ENCODE peak calls at places on chromosomes 4 and X, in seven cellular contexts. B is tibial nerve, K is HepG2, M is K562, L is left ventricle myocardium inferior, Q is cardiac fibroblast, H is BE2C. U is an unnamed sample.

GRCh38 chr4:92830771-92831170 is 527.0 kb downstream of the GRID2 start:
- DNase-seq in K (no peak), B (no peak), M (no peak), L (no peak), Q (no peak), H (no peak), U (no peak)

GRCh38 chrX:16807976-16808542 is 21.8 kb downstream of the TXLNG start:
- DNase-seq in H (no peak), K (peak), B (no peak), M (peak), L (no peak), Q (peak), U (no peak)

GRCh38 chr4:27616166-27616565 is 755.5 kb downstream of the STIM2 start:
- DNase-seq in Q (no peak), M (no peak), L (no peak), B (no peak), H (no peak), K (no peak), U (peak)

GRCh38 chrX:138534410-138534809 is 177.1 kb downstream of the FGF13 start:
- DNase-seq in M (no peak), K (no peak), B (no peak), L (no peak), H (no peak), Q (no peak), U (no peak)

GRCh38 chr4:183303278-183303677 is 16.8 kb downstream of the CLDN22 start:
- DNase-seq in B (no peak), K (no peak), H (no peak), L (no peak), Q (no peak), M (no peak), U (no peak)

GRCh38 chr4:139171878-139172691 is 4.9 kb downstream of the ELF2 start:
- DNase-seq in Q (peak), H (no peak), M (no peak), K (peak), L (no peak), B (no peak), U (no peak)

GRCh38 chrX:115499112-115499805 is 61.7 kb upstream of the PLS3 start:
- DNase-seq in Q (peak), B (no peak), L (no peak), K (no peak), H (peak), M (no peak), U (no peak)

GRCh38 chr4:80136238-80136637 is 61.1 kb upstream of the PRDM8 start:
- DNase-seq in H (no peak), L (no peak), K (no peak), Q (no peak), B (no peak), M (no peak), U (no peak)

GRCh38 chr4:17690898-17691297 is 76.5 kb downstream of the MED28 start:
- DNase-seq in M (no peak), B (no peak), Q (no peak), L (no peak), K (peak), H (no peak), U (no peak)

GRCh38 chr4:15238720-15239119 is 189.1 kb upstream of the C1QTNF7 start:
- DNase-seq in L (no peak), K (peak), H (peak), M (peak), B (no peak), Q (peak), U (no peak)

GRCh38 chrX:37701588-37701987 is 16.0 kb downstream of the XK start:
- DNase-seq in K (no peak), B (no peak), H (peak), M (no peak), L (no peak), Q (no peak), U (no peak)

GRCh38 chrX:9942086-9942485 is 25.1 kb upstream of the CLDN34 start:
- DNase-seq in Q (no peak), H (no peak), M (no peak), B (no peak), K (no peak), L (no peak), U (no peak)

GRCh38 chr4:87506974-87507701 is 22.0 kb downstream of the SPARCL1 start:
- DNase-seq in H (no peak), K (no peak), L (no peak), B (no peak), Q (peak), M (no peak), U (peak)

GRCh38 chrX:37745354-37745753 is 34.5 kb upstream of the CYBB start:
- DNase-seq in L (peak), H (peak), M (peak), K (peak), Q (peak), B (peak), U (no peak)

GRCh38 chr4:306551-306961 is 1.3 kb upstream of the ZNF732 start:
- DNase-seq in B (no peak), M (no peak), H (no peak), K (no peak), L (no peak), Q (no peak), U (no peak)

GRCh38 chrX:131308980-131309379 is 19.9 kb upstream of the IGSF1 start:
- DNase-seq in M (no peak), Q (no peak), B (no peak), H (no peak), L (no peak), K (no peak), U (no peak)

GRCh38 chrX:87388381-87388780 is 129.2 kb upstream of the KLHL4 start:
- DNase-seq in H (no peak), K (no peak), L (no peak), Q (no peak), B (no peak), M (no peak), U (no peak)

GRCh38 chr4:112422644-112423043 is 93.3 kb downstream of the NEUROG2 start:
- DNase-seq in K (no peak), Q (peak), L (no peak), B (no peak), M (no peak), H (no peak), U (no peak)

GRCh38 chrX:133746593-133746992 is 238.8 kb downstream of the GPC3 start:
- DNase-seq in K (no peak), L (no peak), M (no peak), H (no peak), B (no peak), Q (no peak), U (no peak)

GRCh38 chrX:17944833-17945497 is 83.9 kb upstream of the RAI2 start:
- DNase-seq in Q (no peak), B (peak), K (peak), L (no peak), H (peak), M (peak), U (no peak)

GRCh38 chrX:109822861-109823260 is 89.8 kb upstream of the ACSL4 start:
- DNase-seq in L (no peak), H (no peak), M (no peak), K (peak), B (no peak), Q (no peak), U (no peak)

GRCh38 chr4:151887151-151887815 is 126.5 kb upstream of the GATB start:
- DNase-seq in K (no peak), L (no peak), H (no peak), M (no peak), Q (peak), B (no peak), U (no peak)

GRCh38 chr4:169128902-169129301 is 118.8 kb upstream of the CBR4 start:
- DNase-seq in L (no peak), Q (no peak), B (no peak), K (no peak), M (no peak), H (peak), U (no peak)

GRCh38 chrX:40010550-40011364 is 87.0 kb downstream of the BCOR start:
- DNase-seq in L (no peak), Q (no peak), B (no peak), H (peak), M (no peak), K (peak), U (no peak)

GRCh38 chrX:40009890-40010289 is 87.9 kb downstream of the BCOR start:
- DNase-seq in B (no peak), L (no peak), M (no peak), K (no peak), H (no peak), Q (no peak), U (no peak)

GRCh38 chrX:40007746-40008705 is 89.7 kb downstream of the BCOR start:
- DNase-seq in Q (no peak), K (no peak), H (no peak), L (no peak), M (no peak), B (no peak), U (no peak)

GRCh38 chrX:40008841-40009461 is 88.8 kb downstream of the BCOR start:
- DNase-seq in Q (peak), B (no peak), L (peak), H (peak), M (no peak), K (no peak), U (no peak)

DNA sequence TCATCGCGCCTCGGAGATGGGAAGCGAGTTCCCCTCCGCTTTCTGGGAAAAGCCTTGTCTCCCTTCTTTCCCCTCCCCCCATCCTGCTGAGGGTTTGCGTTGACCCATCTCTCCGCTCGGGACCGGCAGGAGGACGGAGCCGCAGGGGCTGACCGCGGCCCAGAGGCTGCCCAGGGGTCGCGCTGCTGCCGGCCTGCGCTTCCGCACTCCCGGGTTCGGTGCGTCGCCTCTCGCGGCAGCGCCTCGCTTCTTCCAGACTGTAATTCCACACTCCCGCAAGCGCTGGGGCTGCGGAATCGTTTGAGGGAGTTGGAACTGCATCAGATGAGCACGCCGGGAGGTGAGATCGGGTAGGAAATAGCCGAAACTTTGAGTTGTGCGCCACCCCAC is 88.3 kb downstream of the BCOR start:
- DNase-seq in B (no peak), H (peak), K (no peak), L (peak), M (no peak), Q (no peak), U (no peak)
- H3K4me3 ChIP-seq in B (no peak), H (peak), K (no peak), L (peak), M (no peak), Q (no peak), U (no peak)

DNA sequence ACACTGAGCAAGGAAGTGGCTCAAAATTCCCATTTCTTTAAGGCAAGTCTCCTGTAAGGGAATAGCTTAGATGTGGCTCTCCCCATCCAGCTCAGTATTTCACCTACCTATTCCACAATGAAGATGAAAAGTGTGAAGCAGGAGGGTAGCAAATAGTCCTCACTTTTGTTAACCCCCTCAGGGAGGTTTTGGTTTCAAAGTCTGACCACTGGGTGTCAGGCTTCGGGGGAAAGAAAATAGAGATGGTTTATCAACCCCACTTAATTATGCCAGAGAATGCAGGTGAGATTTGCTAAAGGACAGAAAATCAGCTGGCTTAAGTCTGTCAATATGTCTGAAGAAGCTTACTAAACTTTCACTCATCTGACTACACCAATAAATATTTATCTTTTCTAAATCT is 69.5 kb downstream of the DHX15 start:
- DNase-seq in L (no peak), Q (peak), H (no peak), M (peak), B (no peak), K (no peak), U (no peak)
- TF ChIP-seq CTCF in L (peak), Q (peak), H (peak), M (peak), B (no peak), K (no peak), U (peak)

DNA sequence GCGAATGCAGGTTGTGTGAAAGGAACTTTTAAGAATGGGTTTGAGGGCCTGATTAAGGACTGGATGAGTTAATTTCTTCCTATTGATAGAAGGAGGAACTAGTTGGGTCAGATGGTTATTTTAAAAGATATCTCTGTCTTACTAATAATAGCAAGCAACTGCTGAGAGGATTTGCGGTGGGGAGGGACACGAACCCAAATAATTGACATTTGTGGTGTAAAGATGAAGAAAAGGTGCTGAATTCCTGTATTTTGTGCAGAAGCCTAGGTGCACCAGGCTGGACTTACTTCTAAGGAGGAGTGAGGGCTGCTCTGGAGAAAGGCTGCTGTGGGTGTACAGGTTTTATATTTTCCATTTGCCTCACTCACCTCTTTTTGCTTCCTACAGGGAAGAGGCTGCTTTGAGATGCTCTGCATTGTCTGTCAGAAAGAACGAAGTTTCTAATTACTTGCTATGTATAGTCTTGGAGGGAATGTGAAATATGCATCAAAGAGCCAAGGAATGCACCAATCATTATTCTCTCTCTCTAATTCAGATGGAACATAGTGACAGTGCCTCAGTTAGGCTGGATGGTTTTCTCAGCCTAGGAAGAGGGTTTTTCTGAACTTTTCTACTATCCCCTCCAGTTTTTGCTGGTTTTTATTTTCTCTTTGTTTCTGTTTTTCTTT is 106.9 kb upstream of the SLC4A4 start:
- DNase-seq in L (no peak), Q (no peak), B (no peak), K (no peak), H (no peak), M (no peak), U (no peak)
- H3K4me3 ChIP-seq in L (peak), Q (no peak), B (no peak), K (no peak), H (no peak), M (no peak), U (no peak)

GRCh38 chr4:109332926-109333464 is 30.5 kb upstream of the COL25A1 start:
- DNase-seq in L (no peak), H (peak), M (peak), K (no peak), Q (no peak), B (no peak), U (no peak)
- TF ChIP-seq CTCF in L (peak), H (peak), M (peak), K (peak), Q (peak), B (no peak), U (peak)

DNA sequence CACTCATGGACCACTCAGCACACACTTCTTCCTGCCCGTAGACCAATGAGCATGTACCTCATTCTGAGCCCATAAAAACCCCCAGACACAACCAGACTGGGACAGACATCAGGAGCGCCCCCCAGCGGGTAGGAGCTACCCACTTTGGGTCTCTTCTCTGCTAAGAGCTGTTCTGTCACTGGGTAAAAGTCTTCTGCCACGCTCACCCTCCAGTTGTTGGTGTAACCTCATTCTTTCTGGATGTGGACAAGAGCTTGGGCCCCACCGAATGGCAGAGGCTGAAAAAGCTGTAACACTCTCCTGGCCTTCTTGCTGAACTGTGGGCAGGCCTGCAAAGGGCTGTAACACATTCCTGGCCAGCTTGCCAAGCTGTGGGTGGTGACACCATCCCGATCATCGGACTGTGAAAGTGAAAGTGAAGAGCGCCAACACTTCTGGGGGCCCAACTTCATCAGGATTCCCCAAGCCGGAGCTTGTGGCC is 137.6 kb downstream of the TECRL start:
- DNase-seq in Q (peak), B (no peak), M (no peak), K (peak), H (no peak), L (peak), U (peak)
- H3K4me3 ChIP-seq in Q (no peak), B (no peak), M (no peak), K (peak), H (no peak), L (peak), U (peak)

DNA sequence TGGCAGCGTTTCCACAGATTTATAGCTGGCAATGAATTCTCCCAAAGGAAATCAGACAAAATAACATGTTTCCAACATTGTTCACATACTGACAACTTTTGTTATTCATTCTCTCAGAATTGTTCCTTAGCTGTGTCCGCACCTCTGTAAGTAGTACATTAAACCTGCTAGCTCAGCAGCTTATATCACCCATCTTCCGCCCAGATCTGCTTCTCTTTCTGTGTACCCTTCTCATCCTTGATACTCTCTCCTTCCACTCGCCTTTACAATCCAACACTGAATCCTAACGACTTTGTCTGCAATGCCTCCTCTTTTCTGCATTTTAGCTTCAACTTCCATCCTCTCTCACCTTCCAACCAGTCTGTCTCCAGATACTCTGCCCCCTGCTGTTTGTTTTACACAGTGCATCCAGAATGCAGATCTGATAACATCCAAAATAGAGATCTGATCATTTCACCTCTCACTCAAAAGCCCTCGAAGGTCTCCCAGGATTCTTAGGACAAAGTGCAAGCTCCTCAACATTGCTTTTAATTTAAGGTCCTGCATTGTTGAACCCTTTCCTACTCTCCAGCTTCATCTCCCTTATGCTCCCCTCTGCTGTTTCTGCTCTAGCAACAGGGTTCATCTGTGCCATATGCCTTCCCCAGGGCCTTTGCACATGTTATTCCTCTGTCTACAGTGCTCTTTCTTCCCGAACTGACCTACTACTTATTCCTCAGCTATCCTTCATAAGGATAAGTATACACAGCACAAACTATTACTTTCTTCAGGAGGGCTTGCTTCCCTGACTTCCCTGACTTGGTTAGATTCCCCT is 67.3 kb upstream of the VBP1 start:
- DNase-seq in L (no peak), H (no peak), B (peak), M (peak), Q (peak), K (peak), U (no peak)
- TF ChIP-seq CTCF in L (peak), H (peak), B (no peak), M (peak), Q (peak), K (peak), U (peak)

GRCh38 chr4:3765271-3766206 is 646 bp upstream of the ADRA2C start:
- DNase-seq in B (no peak), Q (peak), M (peak), L (peak), H (peak), K (peak), U (no peak)
- H3K4me3 ChIP-seq in B (no peak), Q (no peak), M (no peak), L (peak), H (peak), K (peak), U (peak)

GRCh38 chrX:11105080-11105479 is 6.1 kb upstream of the HCCS start:
- DNase-seq in K (no peak), M (peak), B (no peak), Q (peak), L (no peak), H (no peak), U (no peak)
- TF ChIP-seq CTCF in K (no peak), M (no peak), B (no peak), Q (no peak), L (no peak), H (no peak), U (no peak)

DNA sequence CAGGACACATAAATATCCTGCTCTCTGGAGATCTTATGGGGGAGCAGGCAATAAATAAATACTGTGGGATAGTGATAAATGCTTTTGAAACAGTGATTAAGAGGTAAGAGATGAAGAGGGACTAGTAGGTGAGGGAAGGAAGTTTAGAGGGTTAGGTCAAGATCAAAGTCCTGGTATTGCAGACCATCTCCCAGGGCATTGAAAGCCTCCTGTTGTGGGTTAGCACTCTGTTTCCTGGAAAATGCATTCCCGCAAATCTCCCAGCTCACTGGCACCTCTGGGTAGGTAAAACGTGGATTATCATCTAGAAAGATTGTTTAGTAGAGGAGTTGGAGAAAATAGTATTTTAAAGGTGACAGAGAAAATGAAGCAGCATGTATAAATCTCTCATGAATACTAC is 2.2 kb downstream of the SNX25 start:
- DNase-seq in M (no peak), L (no peak), B (no peak), Q (no peak), K (peak), H (no peak), U (no peak)
- H3K4me3 ChIP-seq in M (peak), L (no peak), B (no peak), Q (peak), K (peak), H (peak), U (peak)

U was measured in epithelial cell of proximal tubule.